ENCODE peak calls at places on chromosome X, in six cellular contexts. One of them, this sample, is unnamed.

GRCh38 chrX:43717161-43717560 is 61.1 kb downstream of the MAOA start:
- DNase-seq in NCI-H446 treated with DMSO at 0.1 percent for 48 hours: no peak
- DNase-seq in endothelial cell: no peak
- DNase-seq in PC-3: peak
- DNase-seq in NCI-H1105 treated with DMSO at 0.1 percent for 48 hours: no peak
- DNase-seq in NCI-H1092 treated with DMSO at 0.1 percent for 48 hours: no peak
- DNase-seq in this sample: no peak

GRCh38 chrX:21158678-21159077 is 215.5 kb upstream of the CNKSR2 start:
- DNase-seq in NCI-H1105 treated with DMSO at 0.1 percent for 48 hours: no peak
- DNase-seq in endothelial cell: no peak
- DNase-seq in NCI-H1092 treated with DMSO at 0.1 percent for 48 hours: no peak
- DNase-seq in NCI-H446 treated with DMSO at 0.1 percent for 48 hours: no peak
- DNase-seq in PC-3: no peak
- DNase-seq in this sample: no peak

GRCh38 chrX:103215037-103215767 is at the start of gene BEX4:
- DNase-seq in NCI-H1105 treated with DMSO at 0.1 percent for 48 hours: peak
- DNase-seq in PC-3: peak
- DNase-seq in endothelial cell: peak
- DNase-seq in NCI-H1092 treated with DMSO at 0.1 percent for 48 hours: peak
- DNase-seq in NCI-H446 treated with DMSO at 0.1 percent for 48 hours: no peak
- DNase-seq in this sample: peak

GRCh38 chrX:50483283-50483682 is 12.7 kb upstream of the DGKK start:
- DNase-seq in NCI-H446 treated with DMSO at 0.1 percent for 48 hours: no peak
- DNase-seq in NCI-H1092 treated with DMSO at 0.1 percent for 48 hours: no peak
- DNase-seq in PC-3: no peak
- DNase-seq in NCI-H1105 treated with DMSO at 0.1 percent for 48 hours: no peak
- DNase-seq in endothelial cell: no peak
- DNase-seq in this sample: no peak

GRCh38 chrX:33987458-33987857 is 144.7 kb downstream of the FAM47A start:
- DNase-seq in PC-3: no peak
- DNase-seq in NCI-H1092 treated with DMSO at 0.1 percent for 48 hours: no peak
- DNase-seq in NCI-H1105 treated with DMSO at 0.1 percent for 48 hours: no peak
- DNase-seq in endothelial cell: no peak
- DNase-seq in NCI-H446 treated with DMSO at 0.1 percent for 48 hours: no peak
- DNase-seq in this sample: no peak

GRCh38 chrX:153919281-153919680 is 6.8 kb downstream of the ARHGAP4 start:
- DNase-seq in NCI-H1105 treated with DMSO at 0.1 percent for 48 hours: no peak
- DNase-seq in endothelial cell: no peak
- DNase-seq in PC-3: no peak
- DNase-seq in NCI-H446 treated with DMSO at 0.1 percent for 48 hours: no peak
- DNase-seq in NCI-H1092 treated with DMSO at 0.1 percent for 48 hours: no peak
- DNase-seq in this sample: no peak

GRCh38 chrX:130300010-130300282 is 31.2 kb upstream of the ZNF280C start:
- DNase-seq in NCI-H1092 treated with DMSO at 0.1 percent for 48 hours: peak
- DNase-seq in PC-3: no peak
- DNase-seq in NCI-H1105 treated with DMSO at 0.1 percent for 48 hours: no peak
- DNase-seq in endothelial cell: no peak
- DNase-seq in NCI-H446 treated with DMSO at 0.1 percent for 48 hours: no peak
- DNase-seq in this sample: no peak

GRCh38 chrX:125998432-125998831 is 167.7 kb downstream of the DCAF12L2 start:
- DNase-seq in PC-3: peak
- DNase-seq in endothelial cell: peak
- DNase-seq in NCI-H1092 treated with DMSO at 0.1 percent for 48 hours: no peak
- DNase-seq in NCI-H1105 treated with DMSO at 0.1 percent for 48 hours: peak
- DNase-seq in NCI-H446 treated with DMSO at 0.1 percent for 48 hours: peak
- DNase-seq in this sample: peak

GRCh38 chrX:15173411-15173810 is 96.5 kb downstream of the ASB9 start:
- DNase-seq in NCI-H1092 treated with DMSO at 0.1 percent for 48 hours: no peak
- DNase-seq in PC-3: no peak
- DNase-seq in NCI-H1105 treated with DMSO at 0.1 percent for 48 hours: no peak
- DNase-seq in NCI-H446 treated with DMSO at 0.1 percent for 48 hours: no peak
- DNase-seq in endothelial cell: no peak
- DNase-seq in this sample: no peak

GRCh38 chrX:11629593-11630211 is 36.0 kb downstream of the ARHGAP6 start:
- DNase-seq in endothelial cell: no peak
- DNase-seq in NCI-H1105 treated with DMSO at 0.1 percent for 48 hours: no peak
- DNase-seq in NCI-H446 treated with DMSO at 0.1 percent for 48 hours: no peak
- DNase-seq in NCI-H1092 treated with DMSO at 0.1 percent for 48 hours: no peak
- DNase-seq in PC-3: peak
- DNase-seq in this sample: no peak

GRCh38 chrX:50579955-50580354 is 109.3 kb upstream of the DGKK start:
- DNase-seq in endothelial cell: peak
- DNase-seq in NCI-H1092 treated with DMSO at 0.1 percent for 48 hours: peak
- DNase-seq in PC-3: peak
- DNase-seq in NCI-H446 treated with DMSO at 0.1 percent for 48 hours: no peak
- DNase-seq in NCI-H1105 treated with DMSO at 0.1 percent for 48 hours: peak
- DNase-seq in this sample: peak

GRCh38 chrX:17412692-17413091 is 37.7 kb downstream of the NHS start:
- DNase-seq in NCI-H1092 treated with DMSO at 0.1 percent for 48 hours: no peak
- DNase-seq in endothelial cell: no peak
- DNase-seq in NCI-H446 treated with DMSO at 0.1 percent for 48 hours: no peak
- DNase-seq in NCI-H1105 treated with DMSO at 0.1 percent for 48 hours: peak
- DNase-seq in PC-3: peak
- DNase-seq in this sample: no peak

GRCh38 chrX:81003491-81004185 is 194.0 kb upstream of the BRWD3 start:
- DNase-seq in PC-3: no peak
- DNase-seq in NCI-H1092 treated with DMSO at 0.1 percent for 48 hours: no peak
- DNase-seq in NCI-H446 treated with DMSO at 0.1 percent for 48 hours: no peak
- DNase-seq in NCI-H1105 treated with DMSO at 0.1 percent for 48 hours: no peak
- DNase-seq in endothelial cell: no peak
- DNase-seq in this sample: no peak

GRCh38 chrX:55488559-55489314 is 911 bp downstream of the USP51 start:
- DNase-seq in NCI-H446 treated with DMSO at 0.1 percent for 48 hours: peak
- DNase-seq in NCI-H1092 treated with DMSO at 0.1 percent for 48 hours: peak
- DNase-seq in endothelial cell: peak
- DNase-seq in NCI-H1105 treated with DMSO at 0.1 percent for 48 hours: peak
- DNase-seq in PC-3: peak
- DNase-seq in this sample: peak

GRCh38 chrX:5380426-5380825 is 848.2 kb downstream of the NLGN4X start:
- DNase-seq in endothelial cell: no peak
- DNase-seq in NCI-H1105 treated with DMSO at 0.1 percent for 48 hours: no peak
- DNase-seq in NCI-H446 treated with DMSO at 0.1 percent for 48 hours: no peak
- DNase-seq in NCI-H1092 treated with DMSO at 0.1 percent for 48 hours: no peak
- DNase-seq in PC-3: no peak
- DNase-seq in this sample: no peak

This sample was measured in NCI-H1694.